ENCODE peak calls at places on chromosomes 3 and 15, in seven cellular contexts. J is SK-N-SH, A is OCI-LY7, X is HCT116, V is neural progenitor cell, O is PC-3, Y is MM.1S. W is an unnamed sample.

GRCh38 chr3:143443851-143444331 is 324.3 kb downstream of the CHST2 start:
- DNase-seq in J (no peak), V (no peak), A (no peak), O (peak; percentile 94), Y (no peak), X (peak; percentile 77), W (no peak)

GRCh38 chr3:141471160-141471559 is 15.7 kb upstream of the RASA2 start:
- DNase-seq in J (no peak), V (no peak), Y (no peak), X (no peak), O (peak; percentile 14), A (no peak), W (no peak)

GRCh38 chr15:80587816-80588456 is 107.2 kb upstream of the ABHD17C start:
- DNase-seq in O (peak; percentile 27), X (no peak), Y (no peak), V (no peak), A (no peak), J (no peak), W (no peak)

GRCh38 chr15:74258456-74259323 is 22.6 kb downstream of the CCDC33 start:
- DNase-seq in X (no peak), J (no peak), O (no peak), A (no peak), V (no peak), Y (no peak), W (peak; percentile 39)

GRCh38 chr15:98850991-98851776 is 156.4 kb downstream of the PGPEP1L start:
- DNase-seq in O (peak; percentile 76), J (peak; percentile 69), A (peak; percentile 41), V (peak; percentile 85), X (peak; percentile 35), Y (peak; percentile 90), W (peak; percentile 80)

GRCh38 chr3:18434731-18435130 is 9.6 kb upstream of the SATB1 start:
- DNase-seq in J (no peak), O (no peak), Y (no peak), X (no peak), V (no peak), A (no peak), W (no peak)

GRCh38 chr3:35505181-35505580 is 134.1 kb upstream of the ARPP21 start:
- DNase-seq in J (no peak), A (no peak), X (no peak), O (no peak), Y (no peak), V (peak; percentile 95), W (peak; percentile 60)

GRCh38 chr3:154121236-154122095 is at the start of gene ARHGEF26:
- DNase-seq in O (peak; percentile 75), X (peak; percentile 60), V (peak; percentile 92), A (peak; percentile 72), J (peak; percentile 92), Y (peak; percentile 93), W (peak; percentile 94)

GRCh38 chr3:131526801-131527347 is 24.1 kb upstream of the MRPL3 start:
- DNase-seq in X (no peak), O (peak; percentile 53), V (peak; percentile 52), J (no peak), Y (no peak), A (no peak), W (peak; percentile 29)

GRCh38 chr3:39125837-39126500 is 18.5 kb downstream of the TTC21A start:
- DNase-seq in J (no peak), A (no peak), Y (no peak), O (peak; percentile 98), X (no peak), V (no peak), W (no peak)

GRCh38 chr3:95134693-95135375 is 1072.0 kb downstream of the NSUN3 start:
- DNase-seq in Y (peak; percentile 82), O (peak; percentile 10), J (no peak), V (no peak), A (no peak), X (no peak), W (no peak)

GRCh38 chr3:9014189-9014588 is 50.9 kb upstream of the RAD18 start:
- DNase-seq in O (peak; percentile 12), Y (no peak), J (no peak), A (no peak), V (no peak), X (no peak), W (peak; percentile 48)

GRCh38 chr3:134462236-134463059 is 23.3 kb downstream of the ANAPC13 start:
- DNase-seq in V (peak; percentile 24), X (no peak), A (no peak), J (no peak), O (no peak), Y (no peak), W (no peak)

GRCh38 chr3:161796780-161797179 is 300.2 kb downstream of the OTOL1 start:
- DNase-seq in X (no peak), J (no peak), V (no peak), A (no peak), O (no peak), Y (no peak), W (no peak)

GRCh38 chr3:140568842-140569520 is 108.9 kb upstream of the TRIM42 start:
- DNase-seq in J (no peak), Y (no peak), V (no peak), X (no peak), A (no peak), O (no peak), W (no peak)

GRCh38 chr3:193971268-193971751 is 164.6 kb upstream of the HES1 start:
- DNase-seq in Y (no peak), V (no peak), X (no peak), O (peak; percentile 81), A (no peak), J (no peak), W (no peak)

GRCh38 chr15:57444877-57445513 is 68.7 kb downstream of the CGNL1 start:
- DNase-seq in Y (no peak), V (no peak), O (peak; percentile 13), A (no peak), J (no peak), X (no peak), W (no peak)

GRCh38 chr3:153219147-153219546 is 57.1 kb downstream of the RAP2B start:
- DNase-seq in O (no peak), Y (no peak), A (no peak), X (no peak), J (no peak), V (no peak), W (no peak)

GRCh38 chr15:66389859-66390382 is 3.2 kb downstream of the MAP2K1 start:
- DNase-seq in X (no peak), J (no peak), A (peak; percentile 26), V (no peak), Y (no peak), O (peak; percentile 48), W (no peak)

GRCh38 chr3:153599685-153600084 is 437.7 kb downstream of the RAP2B start:
- DNase-seq in J (no peak), V (no peak), A (no peak), X (peak; percentile 54), O (peak; percentile 96), Y (no peak), W (peak; percentile 50)

GRCh38 chr3:175940881-175941280 is 1081.7 kb downstream of the NAALADL2 start:
- DNase-seq in A (peak; percentile 10), Y (peak; percentile 64), J (no peak), X (no peak), O (peak; percentile 47), V (peak; percentile 52), W (peak; percentile 7)

GRCh38 chr3:134350861-134351311 is 23.4 kb downstream of the AMOTL2 start:
- DNase-seq in A (no peak), X (no peak), Y (no peak), V (no peak), O (peak; percentile 92), J (no peak), W (no peak)

DNA sequence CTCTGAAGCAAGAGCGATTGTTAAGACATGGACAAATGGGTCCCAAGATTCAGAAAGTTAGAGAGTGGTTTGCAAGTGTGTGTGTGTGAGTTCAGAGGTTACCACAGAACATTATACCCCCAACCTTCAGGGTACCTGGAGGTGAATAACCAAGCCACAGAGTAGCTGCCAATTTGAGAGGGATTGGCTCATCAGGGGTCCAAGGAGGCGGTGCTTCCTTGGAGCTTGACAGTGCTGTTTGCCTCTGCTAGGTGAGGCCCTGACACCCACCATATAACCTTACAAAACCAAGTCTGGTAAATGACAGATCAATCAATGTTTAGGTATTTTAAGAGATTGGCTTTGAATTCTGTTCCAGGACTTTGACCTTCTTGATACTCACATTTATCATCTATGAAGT is 35.7 kb downstream of the LRTM1 start:
- DNase-seq in X (no peak), O (no peak), J (no peak), Y (no peak), V (no peak), A (no peak), W (no peak)
- H3K4me2 ChIP-seq in X (no peak overlapping the region), O (peak overlapping the region; percentile 53), J (peak overlapping the region; percentile 56), Y (no peak overlapping the region), V (no peak overlapping the region), A (no peak overlapping the region), W (no peak overlapping the region)

DNA sequence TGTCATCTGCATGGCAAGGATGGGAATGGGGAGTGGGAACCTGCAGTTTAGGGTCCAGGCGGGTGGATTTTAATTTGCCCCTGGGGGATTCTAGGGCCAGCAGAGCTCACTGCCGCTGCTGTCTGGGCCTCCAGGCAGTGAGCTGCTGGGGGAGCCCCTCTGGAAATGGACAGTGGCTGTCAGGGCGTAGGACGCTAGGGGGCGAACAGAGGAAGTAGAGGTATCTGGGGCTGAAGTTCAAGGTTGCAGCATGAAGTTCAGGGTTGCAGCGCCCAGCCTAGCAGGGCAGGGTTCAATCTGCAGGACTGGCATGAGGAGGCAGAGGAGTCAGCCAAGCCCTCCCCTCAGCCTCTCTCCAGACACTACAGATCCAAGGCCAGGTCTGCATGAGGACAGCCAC is 49.5 kb downstream of the APBA2 start:
- DNase-seq in Y (no peak), A (peak; percentile 48), X (no peak), V (no peak), J (no peak), O (no peak), W (no peak)
- TF ChIP-seq CTCF in Y (no peak), A (peak; percentile 75), X (peak; percentile 48), V (peak; percentile 35), J (peak; percentile 29), O (peak; percentile 13), W (peak; percentile 9)

DNA sequence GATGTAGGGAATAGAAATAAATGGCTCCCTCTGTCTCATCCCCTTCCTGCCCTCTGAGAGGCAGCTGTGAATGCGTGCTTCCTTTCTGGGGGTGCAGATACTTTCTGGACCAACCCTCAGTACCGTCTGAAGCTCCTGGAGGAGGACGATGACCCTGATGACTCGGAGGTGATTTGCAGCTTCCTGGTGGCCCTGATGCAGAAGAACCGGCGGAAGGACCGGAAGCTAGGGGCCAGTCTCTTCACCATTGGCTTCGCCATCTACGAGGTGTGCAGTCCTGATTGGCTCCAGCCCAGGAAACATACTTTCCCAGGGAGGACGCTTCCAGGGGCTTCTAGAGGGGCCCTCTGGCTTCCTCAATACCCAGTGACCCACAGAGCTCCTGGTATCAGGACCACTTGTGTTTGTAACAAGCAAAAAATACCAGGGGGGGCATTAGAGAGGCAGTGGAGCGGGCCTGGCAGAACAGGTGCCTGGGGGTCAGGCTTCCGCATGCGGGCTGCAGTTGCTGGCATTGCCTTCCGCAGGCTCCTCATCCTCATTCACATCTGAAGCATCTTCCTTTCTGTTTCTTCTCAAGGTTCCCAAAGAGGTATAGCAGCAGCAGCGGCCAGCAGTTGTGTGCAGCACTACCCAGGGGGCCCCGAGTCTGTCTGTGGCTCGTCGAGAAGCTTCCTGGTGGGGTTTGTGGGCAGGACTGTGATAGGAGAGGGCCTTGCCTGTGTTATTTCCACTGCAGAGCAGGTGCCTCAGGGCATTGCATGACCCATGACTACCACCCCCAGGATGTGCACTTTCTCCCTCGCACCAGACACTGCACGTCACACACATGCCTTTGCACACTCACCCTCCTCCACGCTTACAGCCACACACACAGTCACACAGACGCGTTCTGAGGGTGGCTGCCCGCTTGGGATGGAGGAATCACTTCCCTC is 42.5 kb downstream of the CAPN3 start:
- DNase-seq in V (no peak), A (no peak), Y (no peak), O (no peak), J (no peak), X (peak; percentile 72), W (no peak)
- TF ChIP-seq EZH2phosphoT487 in V (no peak), A (no peak), Y (no peak), O (no peak), J (no peak), X (no peak), W (no peak)

GRCh38 chr3:23161896-23162570 is 41.1 kb upstream of the UBE2E2 start:
- DNase-seq in O (peak; percentile 73), X (no peak), J (no peak), V (no peak), A (peak; percentile 8), Y (peak; percentile 98), W (no peak)
- H3K4me2 ChIP-seq in O (peak overlapping the region; percentile 60), X (no peak overlapping the region), J (no peak overlapping the region), V (no peak overlapping the region), A (peak overlapping the region; percentile 3), Y (peak overlapping the region; percentile 67), W (no peak overlapping the region)

W was measured in hepatocyte.